ENCODE peak calls at places on chromosome 1, in nine cellular contexts. X is activated naive CD8-positive, alpha-beta T cell treated with anti-CD3 and anti-CD28 coated beads, Interleukin-2, amount 50 U/mL, for 24 hours; Y is SW480; U is aorta; K is cardiac muscle cell; V is heart left ventricle; G is stimulated activated CD8-positive, alpha-beta memory T cell treated with anti-CD3 and anti-CD28 coated beads, Interleukin-4, amount 100 ng/mL, for 1 hour; I is non-pigmented ciliary epithelial cell; D is GDM1. E is an unnamed sample.

GRCh38 chr1:208216062-208216461 is 28.1 kb downstream of the PLXNA2 start:
- DNase-seq in D (no peak), I (no peak), G (no peak), U (no peak), K (peak), V (no peak), Y (no peak), X (no peak), E (no peak)

GRCh38 chr1:156664046-156664948 is 12.9 kb downstream of the NES start:
- DNase-seq in V (no peak), U (no peak), D (no peak), Y (peak), G (no peak), I (no peak), K (no peak), X (no peak), E (no peak)

GRCh38 chr1:204258213-204259115 is 44.7 kb upstream of the GOLT1A start:
- DNase-seq in X (peak), I (no peak), G (no peak), V (peak), K (peak), U (peak), Y (peak), D (peak), E (peak)

GRCh38 chr1:175690298-175690697 is 53.1 kb downstream of the TNR start:
- DNase-seq in K (no peak), I (no peak), G (no peak), Y (no peak), X (no peak), V (no peak), U (no peak), D (no peak), E (no peak)

GRCh38 chr1:25487628-25488027 is 55.8 kb upstream of the LDLRAP1 start:
- DNase-seq in K (no peak), U (no peak), D (no peak), I (no peak), Y (no peak), G (peak), V (no peak), X (peak), E (no peak)

GRCh38 chr1:3125546-3126368 is 56.8 kb downstream of the PRDM16 start:
- DNase-seq in I (no peak), K (no peak), D (no peak), V (no peak), U (no peak), Y (no peak), X (no peak), G (no peak), E (no peak)

GRCh38 chr1:225626698-225627097 is 26.2 kb downstream of the ENAH start:
- DNase-seq in X (no peak), Y (no peak), K (no peak), I (peak), G (no peak), U (no peak), V (no peak), D (no peak), E (peak)

GRCh38 chr1:242240061-242240460 is 241.2 kb upstream of the MAP1LC3C start:
- DNase-seq in X (no peak), Y (no peak), K (no peak), U (no peak), G (no peak), V (no peak), D (no peak), I (no peak), E (no peak)

GRCh38 chr1:78630600-78630999 is 10.4 kb downstream of the IFI44L start:
- DNase-seq in V (no peak), K (no peak), G (no peak), D (no peak), X (no peak), U (no peak), I (no peak), Y (no peak), E (no peak)